ENCODE peak calls at places on chromosomes 5 and 9, in four cellular contexts. U is body of pancreas, Z is tibial nerve, C is uterus. T is an unnamed sample. For H3K4me1, the result is how much of the 10 kb centered on the place peaks cover.

GRCh38 chr9:89701221-89701798 is 96.5 kb downstream of the GADD45G start:
- DNase-seq in C (peak), U (no peak), Z (no peak), T (no peak)

GRCh38 chr5:163460562-163461176 is at the start of gene HMMR:
- DNase-seq in C (no peak), U (no peak), Z (no peak), T (peak)

GRCh38 chr9:99400184-99400731 is 178.2 kb downstream of the SEC61B start:
- DNase-seq in C (peak), U (peak), Z (no peak), T (no peak)

GRCh38 chr9:84439253-84439652 is 98.7 kb upstream of the SLC28A3 start:
- DNase-seq in Z (no peak), U (no peak), C (no peak), T (no peak)

GRCh38 chr5:5589146-5589826 is 166.8 kb downstream of the ICE1 start:
- DNase-seq in C (no peak), U (no peak), Z (no peak), T (no peak)

GRCh38 chr5:159533197-159533596 is 202.9 kb upstream of the IL12B start:
- DNase-seq in C (no peak), Z (no peak), U (no peak), T (no peak)

GRCh38 chr9:105901514-105902109 is 207.3 kb downstream of the TMEM38B start:
- DNase-seq in Z (no peak), C (no peak), U (peak), T (peak)

GRCh38 chr5:168415971-168416370 is 70.3 kb upstream of the RARS1 start:
- DNase-seq in C (no peak), U (no peak), Z (no peak), T (no peak)

GRCh38 chr5:6461006-6461405 is 12.3 kb downstream of the UBE2QL1 start:
- DNase-seq in Z (no peak), C (no peak), U (no peak), T (no peak)

GRCh38 chr9:123349691-123350480 is 6.1 kb upstream of the CRB2 start:
- DNase-seq in Z (peak), C (no peak), U (peak), T (peak)

GRCh38 chr5:65142511-65143011 is 339.2 kb downstream of the ADAMTS6 start:
- DNase-seq in U (no peak), C (no peak), Z (no peak), T (no peak)

GRCh38 chr5:169695919-169696490 is 58.9 kb downstream of the DOCK2 start:
- DNase-seq in Z (no peak), U (no peak), C (no peak), T (no peak)

GRCh38 chr9:90546200-90546599 is 96.4 kb downstream of the DIRAS2 start:
- DNase-seq in Z (no peak), C (peak), U (peak), T (peak)

GRCh38 chr9:77010527-77010926 is 8.9 kb upstream of the FOXB2 start:
- DNase-seq in U (no peak), C (no peak), Z (no peak), T (no peak)

GRCh38 chr9:91155181-91155580 is 206.5 kb downstream of the AUH start:
- DNase-seq in C (no peak), U (no peak), Z (no peak), T (no peak)

GRCh38 chr5:153562189-153562588 is 71.7 kb downstream of the GRIA1 start:
- DNase-seq in C (no peak), U (no peak), Z (no peak), T (no peak)

GRCh38 chr5:164336906-164337305 is 831.5 kb downstream of the MAT2B start:
- DNase-seq in Z (no peak), C (no peak), U (no peak), T (no peak)

GRCh38 chr9:83422512-83422911 is 115.7 kb downstream of the FRMD3 start:
- DNase-seq in Z (no peak), U (no peak), C (no peak), T (no peak)

GRCh38 chr9:135000647-135001245 is 83.0 kb upstream of the FCN1 start:
- DNase-seq in C (no peak), U (no peak), Z (no peak), T (no peak)

GRCh38 chr9:4320021-4320420 is 20.2 kb upstream of the GLIS3 start:
- DNase-seq in C (no peak), U (no peak), Z (no peak), T (no peak)

GRCh38 chr5:54571462-54571861 is 53.9 kb downstream of the SNX18 start:
- DNase-seq in Z (no peak), U (no peak), C (no peak), T (no peak)

GRCh38 chr5:81572201-81572600 is 178.3 kb upstream of the ACOT12 start:
- DNase-seq in C (no peak), Z (no peak), U (no peak), T (no peak)

GRCh38 chr9:12403721-12404120 is 289.5 kb upstream of the TYRP1 start:
- DNase-seq in U (no peak), C (no peak), Z (no peak), T (no peak)

GRCh38 chr9:127303830-127304229 is 39.3 kb downstream of the GARNL3 start:
- DNase-seq in Z (no peak), U (no peak), C (no peak), T (no peak)

GRCh38 chr9:80498165-80498564 is 926.4 kb downstream of the TLE4 start:
- DNase-seq in C (no peak), U (no peak), Z (no peak), T (no peak)

GRCh38 chr5:157800109-157800508 is 56.6 kb downstream of the LSM11 start:
- DNase-seq in C (no peak), Z (no peak), U (no peak), T (no peak)

GRCh38 chr9:116142706-116143492 is 10.7 kb upstream of the PAPPA start:
- DNase-seq in C (no peak), U (no peak), Z (no peak), T (no peak)

GRCh38 chr9:134605351-134605968 is 36.1 kb upstream of the COL5A1 start:
- DNase-seq in C (no peak), Z (peak), U (no peak), T (no peak)

GRCh38 chr9:117135481-117135880 is 279.4 kb downstream of the ASTN2 start:
- DNase-seq in C (no peak), U (no peak), Z (no peak), T (no peak)

GRCh38 chr9:98793031-98793430 is 3.3 kb downstream of the ANKS6 start:
- DNase-seq in C (no peak), Z (no peak), U (no peak), T (no peak)

GRCh38 chr5:102910240-102911226 is 155.4 kb downstream of the PAM start:
- DNase-seq in Z (no peak), C (no peak), U (no peak), T (no peak)

GRCh38 chr5:151569132-151570046 is 21.7 kb downstream of the FAT2 start:
- DNase-seq in C (no peak), U (no peak), Z (no peak), T (peak)

GRCh38 chr9:121667214-121667613 is 15.8 kb downstream of the DAB2IP start:
- DNase-seq in U (peak), C (no peak), Z (no peak), T (no peak)

GRCh38 chr5:133048993-133049725 is 2.7 kb upstream of the HSPA4 start:
- DNase-seq in C (no peak), U (no peak), Z (no peak), T (no peak)

GRCh38 chr9:11443631-11444030 is 830.8 kb upstream of the PTPRD start:
- DNase-seq in Z (no peak), C (no peak), U (no peak), T (no peak)

GRCh38 chr5:72194846-72195245 is 87.6 kb downstream of the MAP1B start:
- DNase-seq in C (no peak), Z (no peak), U (no peak), T (no peak)

GRCh38 chr9:72149231-72149975 is at the start of gene GDA:
- DNase-seq in Z (no peak), C (no peak), U (peak), T (no peak)

GRCh38 chr9:72147676-72148075 is 1.6 kb upstream of the GDA start:
- DNase-seq in C (no peak), Z (no peak), U (no peak), T (no peak)

GRCh38 chr9:72150172-72150571 is 932 bp downstream of the GDA start:
- DNase-seq in Z (no peak), U (no peak), C (no peak), T (no peak)

GRCh38 chr9:72150653-72151052 is 1.4 kb downstream of the GDA start:
- DNase-seq in C (no peak), Z (no peak), U (no peak), T (no peak)

DNA sequence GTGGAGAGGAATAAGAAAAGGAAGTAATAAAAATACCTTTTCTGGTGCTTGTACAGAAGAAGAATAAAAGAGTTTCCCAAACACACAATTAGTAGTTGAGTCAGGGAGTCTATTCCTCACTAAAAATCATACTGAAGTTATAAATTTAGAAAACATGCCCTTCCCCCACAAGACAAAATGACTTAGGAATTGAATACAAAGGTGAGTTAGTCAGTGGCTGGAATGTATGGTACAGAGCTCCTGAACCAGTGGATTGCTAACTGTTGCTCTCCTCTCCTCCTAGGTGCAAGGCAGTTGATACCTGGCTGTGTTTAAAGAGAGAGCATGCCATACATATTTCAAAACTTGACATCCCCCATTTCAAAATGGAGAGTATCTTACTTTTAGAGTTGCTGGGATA is 1.9 kb downstream of the GDA start:
- DNase-seq in Z (no peak), U (no peak), C (no peak), T (no peak)
- TF ChIP-seq POLR2A in Z (no peak), U (no peak), C (no peak), T (no peak)

GRCh38 chr5:139696167-139696893 is 48.2 kb downstream of the CXXC5 start:
- DNase-seq in Z (no peak), C (no peak), U (peak), T (no peak)
- H3K4me3 ChIP-seq in Z (peak), C (peak), U (no peak), T (no peak)

DNA sequence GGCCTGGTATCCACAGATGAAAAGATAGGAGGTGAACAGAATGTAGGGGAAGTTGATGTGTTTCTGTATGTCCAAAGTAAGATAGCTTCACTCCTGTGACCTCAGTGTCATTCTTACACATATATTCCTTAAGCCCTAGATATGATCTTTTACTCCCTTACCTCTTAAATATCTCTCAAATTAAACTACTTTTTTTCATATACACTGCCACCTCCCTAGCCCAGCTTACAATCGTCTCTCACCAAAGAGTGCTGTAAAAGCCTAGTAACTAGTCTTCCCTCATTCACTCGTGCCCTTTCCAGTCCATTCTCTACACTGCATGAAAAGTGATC is 5.3 kb downstream of the DNAI1 start:
- DNase-seq in U (no peak), C (no peak), Z (no peak), T (no peak)
- H3K4me1 ChIP-seq in U (under half), C (under half), Z (under half), T (under half)

GRCh38 chr9:68973619-68974018 is 40.3 kb downstream of the PRKACG start:
- DNase-seq in C (no peak), U (no peak), Z (no peak), T (no peak)
- TF ChIP-seq POLR2A in C (no peak), U (no peak), Z (no peak), T (no peak)

DNA sequence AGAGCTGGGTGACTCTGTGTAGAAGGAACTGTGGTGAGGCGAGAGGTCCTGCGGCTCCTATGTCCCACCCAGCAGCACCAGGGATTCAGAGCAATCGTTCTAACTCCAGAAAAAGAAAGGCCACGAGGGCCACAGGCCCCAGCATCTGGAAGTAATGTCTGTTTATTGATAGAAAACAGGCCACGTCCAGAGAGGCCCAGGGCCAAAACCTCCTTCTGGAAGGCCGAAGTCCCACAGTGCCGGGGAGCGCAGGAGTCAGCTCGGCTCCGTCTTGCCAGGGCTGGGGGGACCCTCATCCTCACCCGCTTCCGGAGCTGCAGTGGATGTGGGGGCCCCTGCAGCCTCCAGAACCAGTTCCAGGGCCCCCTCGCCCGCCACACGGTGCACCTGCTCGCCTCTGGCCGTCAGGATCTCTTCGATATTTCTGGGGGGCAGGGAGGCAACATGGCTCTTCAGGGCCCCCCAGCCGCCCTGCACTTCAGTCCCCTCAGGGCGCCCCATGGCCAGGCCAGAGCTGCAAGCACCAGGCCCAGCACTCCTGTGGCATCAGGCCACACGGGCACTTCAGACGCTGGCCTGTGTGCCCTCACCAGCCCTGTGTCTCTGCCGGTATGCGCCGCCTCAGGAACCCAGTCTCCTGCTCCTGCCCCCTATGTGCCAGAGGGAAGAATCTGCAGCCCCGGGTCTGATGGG is 1.6 kb downstream of the DNLZ start:
- DNase-seq in Z (peak), U (no peak), C (peak), T (no peak)
- H3K4me3 ChIP-seq in Z (no peak), U (no peak), C (no peak), T (no peak)

GRCh38 chr5:174314261-174314660 is 268.8 kb downstream of the NSG2 start:
- DNase-seq in C (no peak), U (no peak), Z (no peak), T (no peak)

GRCh38 chr5:174315871-174316270 is 270.4 kb downstream of the NSG2 start:
- DNase-seq in C (no peak), U (no peak), Z (no peak), T (no peak)

GRCh38 chr5:174313615-174314014 is 268.1 kb downstream of the NSG2 start:
- DNase-seq in C (no peak), U (no peak), Z (no peak), T (no peak)

GRCh38 chr5:174316326-174316725 is 270.8 kb downstream of the NSG2 start:
- DNase-seq in C (no peak), Z (no peak), U (no peak), T (no peak)

GRCh38 chr5:174315471-174315870 is 270.0 kb downstream of the NSG2 start:
- DNase-seq in C (no peak), Z (no peak), U (no peak), T (no peak)
- H3K4me1 ChIP-seq in C (under half), Z (under half), U (under half), T (under half)

GRCh38 chr5:177307544-177308363 is 3.9 kb downstream of the MXD3 start:
- DNase-seq in U (peak), C (no peak), Z (no peak), T (no peak)
- TF ChIP-seq POLR2A in U (no peak), C (no peak), Z (no peak), T (no peak)

T was measured in thyroid gland.